ENCODE peak calls at places on chromosomes 2 and 18, in eight cellular contexts. I, B, R, Q, W, Z, L and C are unnamed samples.
A peak's percentile ranks its signal among the peaks of the same experiment; 100 is the strongest.

GRCh38 chr2:175889557-175890355 is 112.3 kb downstream of the LNPK start:
- DNase-seq in I (no peak), B (peak; percentile 54), R (no peak), Q (no peak), W (no peak), Z (no peak), L (no peak), C (no peak)

GRCh38 chr2:62178741-62179271 is 17.1 kb upstream of the B3GNT2 start:
- DNase-seq in I (no peak), B (no peak), R (peak; percentile 29), Q (no peak), W (no peak), Z (no peak), L (no peak), C (no peak)

GRCh38 chr18:36045241-36045999 is 21.9 kb downstream of the RPRD1A start:
- DNase-seq in I (no peak), B (no peak), R (no peak), Q (no peak), W (no peak), Z (no peak), L (no peak), C (no peak)

GRCh38 chr18:29078272-29078671 is 901.3 kb upstream of the CDH2 start:
- DNase-seq in I (peak; percentile 58), B (peak; percentile 22), R (no peak), Q (no peak), W (no peak), Z (no peak), L (no peak), C (no peak)

GRCh38 chr18:77021075-77021474 is 111.5 kb downstream of the MBP start:
- DNase-seq in I (no peak), B (no peak), R (no peak), Q (no peak), W (no peak), Z (no peak), L (no peak), C (no peak)

GRCh38 chr2:164655750-164656149 is 34.5 kb upstream of the GRB14 start:
- DNase-seq in I (no peak), B (no peak), R (no peak), Q (no peak), W (no peak), Z (no peak), L (no peak), C (no peak)

GRCh38 chr2:48347712-48348111 is 182.2 kb upstream of the STON1 start:
- DNase-seq in I (no peak), B (no peak), R (no peak), Q (no peak), W (no peak), Z (no peak), L (no peak), C (no peak)

GRCh38 chr2:95016616-95017307 is 8.7 kb upstream of the MAL start:
- DNase-seq in I (no peak), B (no peak), R (no peak), Q (no peak), W (no peak), Z (no peak), L (no peak), C (no peak)

GRCh38 chr2:141021611-141022010 is 1109.2 kb downstream of the LRP1B start:
- DNase-seq in I (no peak), B (no peak), R (no peak), Q (no peak), W (no peak), Z (no peak), L (no peak), C (no peak)

GRCh38 chr18:36680042-36680441 is 148.8 kb downstream of the TPGS2 start:
- DNase-seq in I (no peak), B (no peak), R (no peak), Q (no peak), W (no peak), Z (no peak), L (no peak), C (no peak)

GRCh38 chr2:36680012-36680411 is 16.5 kb upstream of the VIT start:
- DNase-seq in I (no peak), B (no peak), R (no peak), Q (no peak), W (no peak), Z (no peak), L (no peak), C (no peak)

GRCh38 chr2:159904127-159904564 is 106.1 kb upstream of the CD302 start:
- DNase-seq in I (no peak), B (peak; percentile 24), R (no peak), Q (peak; percentile 30), W (no peak), Z (no peak), L (no peak), C (peak; percentile 75)

GRCh38 chr18:2847341-2848144 is 737 bp downstream of the EMILIN2 start:
- DNase-seq in I (peak; percentile 42), B (no peak), R (peak; percentile 43), Q (no peak), W (no peak), Z (no peak), L (no peak), C (peak; percentile 73)

GRCh38 chr18:8771930-8772329 is 66.6 kb downstream of the MTCL1 start:
- DNase-seq in I (peak; percentile 49), B (no peak), R (peak; percentile 43), Q (no peak), W (no peak), Z (no peak), L (peak; percentile 80), C (no peak)

GRCh38 chr2:160126756-160127155 is 64.3 kb upstream of the PLA2R1 start:
- DNase-seq in I (no peak), B (no peak), R (no peak), Q (no peak), W (no peak), Z (no peak), L (no peak), C (no peak)

GRCh38 chr2:203893386-203893785 is 25.8 kb downstream of the CTLA4 start:
- DNase-seq in I (no peak), B (no peak), R (peak; percentile 42), Q (no peak), W (no peak), Z (no peak), L (no peak), C (no peak)

GRCh38 chr2:72676341-72677025 is 149.3 kb downstream of the EXOC6B start:
- DNase-seq in I (no peak), B (no peak), R (no peak), Q (no peak), W (no peak), Z (no peak), L (no peak), C (no peak)

GRCh38 chr2:141379965-141380624 is 750.7 kb downstream of the LRP1B start:
- DNase-seq in I (no peak), B (no peak), R (no peak), Q (no peak), W (no peak), Z (no peak), L (peak; percentile 9), C (no peak)

GRCh38 chr18:46448347-46448746 is 208.7 kb downstream of the LOXHD1 start:
- DNase-seq in I (no peak), B (no peak), R (no peak), Q (no peak), W (no peak), Z (no peak), L (no peak), C (no peak)

GRCh38 chr2:120432293-120432975 is 86.5 kb downstream of the INHBB start:
- DNase-seq in I (no peak), B (no peak), R (no peak), Q (no peak), W (no peak), Z (no peak), L (no peak), C (peak; percentile 58)

GRCh38 chr18:32624182-32624723 is 148.6 kb downstream of the KLHL14 start:
- DNase-seq in I (no peak), B (no peak), R (no peak), Q (no peak), W (no peak), Z (no peak), L (no peak), C (no peak)

GRCh38 chr2:105873721-105874120 is 129.0 kb downstream of the NCK2 start:
- DNase-seq in I (no peak), B (no peak), R (peak; percentile 14), Q (no peak), W (no peak), Z (peak; percentile 90), L (no peak), C (no peak)

GRCh38 chr2:215904101-215904500 is 109.2 kb downstream of the MREG start:
- DNase-seq in I (no peak), B (no peak), R (no peak), Q (no peak), W (no peak), Z (no peak), L (no peak), C (no peak)

GRCh38 chr2:44715671-44716077 is 225.8 kb upstream of the SIX3 start:
- DNase-seq in I (peak; percentile 14), B (no peak), R (peak; percentile 31), Q (no peak), W (no peak), Z (peak; percentile 12), L (no peak), C (no peak)

GRCh38 chr2:130872276-130873125 is 35.8 kb downstream of the ARHGEF4 start:
- DNase-seq in I (no peak), B (no peak), R (no peak), Q (no peak), W (no peak), Z (no peak), L (no peak), C (peak; percentile 36)

GRCh38 chr2:236162031-236162803 is 6.0 kb downstream of the GBX2 start:
- DNase-seq in I (no peak), B (no peak), R (no peak), Q (no peak), W (no peak), Z (no peak), L (no peak), C (peak; percentile 40)

GRCh38 chr2:11248-11941 is 34.9 kb downstream of the FAM110C start:
- DNase-seq in I (peak; percentile 89), B (no peak), R (peak; percentile 4), Q (no peak), W (no peak), Z (no peak), L (no peak), C (peak; percentile 89)

GRCh38 chr2:219542931-219543595 is 546 bp downstream of the CHPF start:
- DNase-seq in I (no peak), B (no peak), R (no peak), Q (no peak), W (no peak), Z (peak; percentile 72), L (no peak), C (peak; percentile 77)

GRCh38 chr2:99710720-99711612 is 221.1 kb upstream of the REV1 start:
- DNase-seq in I (peak; percentile 31), B (no peak), R (no peak), Q (no peak), W (no peak), Z (no peak), L (no peak), C (no peak)

GRCh38 chr2:232928564-232929302 is 58.7 kb downstream of the SNORC start:
- DNase-seq in I (no peak), B (no peak), R (no peak), Q (no peak), W (no peak), Z (no peak), L (no peak), C (no peak)

GRCh38 chr18:21389283-21389682 is 147.3 kb downstream of the GREB1L start:
- DNase-seq in I (no peak), B (no peak), R (no peak), Q (no peak), W (no peak), Z (no peak), L (no peak), C (no peak)

GRCh38 chr2:28956415-28956826 is 24.7 kb upstream of the TOGARAM2 start:
- DNase-seq in I (peak; percentile 70), B (no peak), R (no peak), Q (no peak), W (no peak), Z (no peak), L (no peak), C (no peak)